ENCODE peak calls at places on chromosome 13, in six cellular contexts. M is stimulated activated CD8-positive, alpha-beta memory T cell treated with anti-CD3 and anti-CD28 coated beads, Interleukin-7, amount 100 ng/mL, for 1 hour; O is neural crest cell; C is astrocyte of the spinal cord; R is nucleus accumbens; S is central memory CD4-positive, alpha-beta T cell. Q is an unnamed sample.

GRCh38 chr13:43223206-43223605 is 199.8 kb downstream of the DNAJC15 start:
- DNase-seq in M (no peak), O (no peak), R (no peak), C (no peak), S (no peak), Q (no peak)

GRCh38 chr13:29551214-29551613 is 44.3 kb downstream of the SLC7A1 start:
- DNase-seq in C (no peak), R (no peak), M (no peak), O (no peak), S (no peak), Q (no peak)

GRCh38 chr13:46172531-46172991 is 9.4 kb downstream of the LCP1 start:
- DNase-seq in S (peak; percentile 84), R (no peak), C (no peak), O (no peak), M (no peak), Q (no peak)

GRCh38 chr13:100528353-100528752 is 60.2 kb downstream of the GGACT start:
- DNase-seq in C (no peak), R (no peak), S (no peak), M (no peak), O (no peak), Q (no peak)

GRCh38 chr13:33446821-33447481 is 161.4 kb upstream of the STARD13 start:
- DNase-seq in C (no peak), O (no peak), R (no peak), M (no peak), S (no peak), Q (peak; percentile 34)

GRCh38 chr13:112954488-112955270 is 14.3 kb upstream of the MCF2L start:
- DNase-seq in O (no peak), C (no peak), R (no peak), S (no peak), M (no peak), Q (no peak)

GRCh38 chr13:37187611-37188010 is 82.1 kb upstream of the CSNK1A1L start:
- DNase-seq in R (no peak), M (no peak), O (no peak), C (peak; percentile 78), S (no peak), Q (no peak)

GRCh38 chr13:29733069-29733700 is 117.2 kb downstream of the UBL3 start:
- DNase-seq in M (no peak), R (no peak), C (no peak), O (no peak), S (no peak), Q (no peak)

GRCh38 chr13:38366954-38367645 is 17.4 kb downstream of the UFM1 start:
- DNase-seq in O (no peak), R (no peak), M (no peak), C (peak; percentile 8), S (no peak), Q (no peak)

GRCh38 chr13:113864303-113864890 is 521 bp upstream of the GAS6 start:
- DNase-seq in C (no peak), R (no peak), O (no peak), M (no peak), S (no peak), Q (no peak)

Q was measured in NCI-H1048.